ENCODE peak calls at places on chromosomes 6 and 20, in nine cellular contexts. One of them, this sample, is unnamed. For H3K9me3, the result is how much of the 10 kb centered on the place peaks cover.

GRCh38 chr6:24861934-24862333 is 63.2 kb upstream of the ARMH2 start:
- DNase-seq in CD8-positive, alpha-beta T cell: no peak
- DNase-seq in SK-N-SH: no peak
- DNase-seq in cardiac muscle cell: no peak
- DNase-seq in tibial artery: no peak
- DNase-seq in MG63: no peak
- DNase-seq in Peyer's patch: peak
- DNase-seq in K562: no peak
- DNase-seq in HAP-1: no peak
- DNase-seq in this sample: no peak

GRCh38 chr6:85642774-85643529 is at the start of gene SYNCRIP:
- DNase-seq in CD8-positive, alpha-beta T cell: peak
- DNase-seq in SK-N-SH: peak
- DNase-seq in cardiac muscle cell: peak
- DNase-seq in tibial artery: peak
- DNase-seq in MG63: peak
- DNase-seq in Peyer's patch: peak
- DNase-seq in K562: peak
- DNase-seq in HAP-1: peak
- DNase-seq in this sample: peak

GRCh38 chr6:113450061-113450465 is 407.1 kb upstream of the MARCKS start:
- DNase-seq in CD8-positive, alpha-beta T cell: no peak
- DNase-seq in SK-N-SH: no peak
- DNase-seq in cardiac muscle cell: peak
- DNase-seq in tibial artery: no peak
- DNase-seq in MG63: no peak
- DNase-seq in Peyer's patch: no peak
- DNase-seq in K562: no peak
- DNase-seq in HAP-1: no peak
- DNase-seq in this sample: no peak

GRCh38 chr6:142329486-142330113 is 27.8 kb downstream of the ADGRG6 start:
- DNase-seq in CD8-positive, alpha-beta T cell: no peak
- DNase-seq in SK-N-SH: no peak
- DNase-seq in cardiac muscle cell: no peak
- DNase-seq in tibial artery: no peak
- DNase-seq in MG63: no peak
- DNase-seq in Peyer's patch: no peak
- DNase-seq in K562: no peak
- DNase-seq in HAP-1: peak
- DNase-seq in this sample: no peak

GRCh38 chr6:151142676-151143075 is 97.1 kb upstream of the AKAP12 start:
- DNase-seq in CD8-positive, alpha-beta T cell: no peak
- DNase-seq in SK-N-SH: no peak
- DNase-seq in cardiac muscle cell: no peak
- DNase-seq in tibial artery: no peak
- DNase-seq in MG63: no peak
- DNase-seq in Peyer's patch: no peak
- DNase-seq in K562: no peak
- DNase-seq in HAP-1: no peak
- DNase-seq in this sample: no peak

GRCh38 chr6:106339334-106340029 is 13.9 kb upstream of the ATG5 start:
- DNase-seq in CD8-positive, alpha-beta T cell: peak
- DNase-seq in SK-N-SH: peak
- DNase-seq in cardiac muscle cell: peak
- DNase-seq in tibial artery: no peak
- DNase-seq in MG63: peak
- DNase-seq in Peyer's patch: peak
- DNase-seq in K562: peak
- DNase-seq in HAP-1: peak
- DNase-seq in this sample: no peak

GRCh38 chr6:35833534-35833933 is 28.4 kb downstream of the LHFPL5 start:
- DNase-seq in CD8-positive, alpha-beta T cell: no peak
- DNase-seq in SK-N-SH: no peak
- DNase-seq in cardiac muscle cell: no peak
- DNase-seq in tibial artery: no peak
- DNase-seq in MG63: no peak
- DNase-seq in Peyer's patch: no peak
- DNase-seq in K562: peak
- DNase-seq in HAP-1: no peak
- DNase-seq in this sample: no peak

GRCh38 chr6:26468829-26469228 is 11.1 kb downstream of the BTN2A1 start:
- DNase-seq in CD8-positive, alpha-beta T cell: no peak
- DNase-seq in SK-N-SH: no peak
- DNase-seq in cardiac muscle cell: no peak
- DNase-seq in tibial artery: no peak
- DNase-seq in MG63: no peak
- DNase-seq in Peyer's patch: no peak
- DNase-seq in K562: no peak
- DNase-seq in HAP-1: no peak
- DNase-seq in this sample: no peak

GRCh38 chr6:17610835-17611234 is 10.7 kb downstream of the FAM8A1 start:
- DNase-seq in CD8-positive, alpha-beta T cell: no peak
- DNase-seq in SK-N-SH: no peak
- DNase-seq in cardiac muscle cell: no peak
- DNase-seq in tibial artery: no peak
- DNase-seq in MG63: no peak
- DNase-seq in Peyer's patch: no peak
- DNase-seq in K562: no peak
- DNase-seq in HAP-1: no peak
- DNase-seq in this sample: no peak

GRCh38 chr6:36098253-36098919 is 31.9 kb upstream of the MAPK13 start:
- DNase-seq in CD8-positive, alpha-beta T cell: no peak
- DNase-seq in SK-N-SH: no peak
- DNase-seq in cardiac muscle cell: no peak
- DNase-seq in tibial artery: no peak
- DNase-seq in MG63: no peak
- DNase-seq in Peyer's patch: no peak
- DNase-seq in K562: no peak
- DNase-seq in HAP-1: no peak
- DNase-seq in this sample: no peak

GRCh38 chr20:51184289-51184688 is 161.4 kb upstream of the KCNG1 start:
- DNase-seq in CD8-positive, alpha-beta T cell: no peak
- DNase-seq in SK-N-SH: no peak
- DNase-seq in cardiac muscle cell: no peak
- DNase-seq in tibial artery: no peak
- DNase-seq in MG63: peak
- DNase-seq in Peyer's patch: no peak
- DNase-seq in K562: no peak
- DNase-seq in HAP-1: no peak
- DNase-seq in this sample: no peak

GRCh38 chr6:109526905-109527628 is 44.0 kb upstream of the ZBTB24 start:
- DNase-seq in CD8-positive, alpha-beta T cell: peak
- DNase-seq in SK-N-SH: peak
- DNase-seq in cardiac muscle cell: peak
- DNase-seq in tibial artery: no peak
- DNase-seq in MG63: peak
- DNase-seq in Peyer's patch: peak
- DNase-seq in K562: peak
- DNase-seq in HAP-1: peak
- DNase-seq in this sample: no peak

GRCh38 chr20:56200456-56200855 is 48.1 kb upstream of the MC3R start:
- DNase-seq in CD8-positive, alpha-beta T cell: no peak
- DNase-seq in SK-N-SH: no peak
- DNase-seq in cardiac muscle cell: no peak
- DNase-seq in tibial artery: no peak
- DNase-seq in MG63: no peak
- DNase-seq in Peyer's patch: no peak
- DNase-seq in K562: peak
- DNase-seq in HAP-1: no peak
- DNase-seq in this sample: no peak
- H3K9me3 ChIP-seq in CD8-positive, alpha-beta T cell: under half
- H3K9me3 ChIP-seq in SK-N-SH: under half
- H3K9me3 ChIP-seq in cardiac muscle cell: under half
- H3K9me3 ChIP-seq in tibial artery: under half
- H3K9me3 ChIP-seq in MG63: under half
- H3K9me3 ChIP-seq in Peyer's patch: under half
- H3K9me3 ChIP-seq in K562: under half
- H3K9me3 ChIP-seq in HAP-1: under half
- H3K9me3 ChIP-seq in this sample: under half

GRCh38 chr6:161374971-161375873 is 101.4 kb upstream of the AGPAT4 start:
- DNase-seq in CD8-positive, alpha-beta T cell: no peak
- DNase-seq in SK-N-SH: peak
- DNase-seq in cardiac muscle cell: peak
- DNase-seq in tibial artery: peak
- DNase-seq in MG63: peak
- DNase-seq in Peyer's patch: no peak
- DNase-seq in K562: peak
- DNase-seq in HAP-1: no peak
- DNase-seq in this sample: no peak
- H3K9me3 ChIP-seq in CD8-positive, alpha-beta T cell: under half
- H3K9me3 ChIP-seq in SK-N-SH: under half
- H3K9me3 ChIP-seq in cardiac muscle cell: under half
- H3K9me3 ChIP-seq in tibial artery: under half
- H3K9me3 ChIP-seq in MG63: under half
- H3K9me3 ChIP-seq in Peyer's patch: under half
- H3K9me3 ChIP-seq in K562: under half
- H3K9me3 ChIP-seq in HAP-1: under half
- H3K9me3 ChIP-seq in this sample: under half

DNA sequence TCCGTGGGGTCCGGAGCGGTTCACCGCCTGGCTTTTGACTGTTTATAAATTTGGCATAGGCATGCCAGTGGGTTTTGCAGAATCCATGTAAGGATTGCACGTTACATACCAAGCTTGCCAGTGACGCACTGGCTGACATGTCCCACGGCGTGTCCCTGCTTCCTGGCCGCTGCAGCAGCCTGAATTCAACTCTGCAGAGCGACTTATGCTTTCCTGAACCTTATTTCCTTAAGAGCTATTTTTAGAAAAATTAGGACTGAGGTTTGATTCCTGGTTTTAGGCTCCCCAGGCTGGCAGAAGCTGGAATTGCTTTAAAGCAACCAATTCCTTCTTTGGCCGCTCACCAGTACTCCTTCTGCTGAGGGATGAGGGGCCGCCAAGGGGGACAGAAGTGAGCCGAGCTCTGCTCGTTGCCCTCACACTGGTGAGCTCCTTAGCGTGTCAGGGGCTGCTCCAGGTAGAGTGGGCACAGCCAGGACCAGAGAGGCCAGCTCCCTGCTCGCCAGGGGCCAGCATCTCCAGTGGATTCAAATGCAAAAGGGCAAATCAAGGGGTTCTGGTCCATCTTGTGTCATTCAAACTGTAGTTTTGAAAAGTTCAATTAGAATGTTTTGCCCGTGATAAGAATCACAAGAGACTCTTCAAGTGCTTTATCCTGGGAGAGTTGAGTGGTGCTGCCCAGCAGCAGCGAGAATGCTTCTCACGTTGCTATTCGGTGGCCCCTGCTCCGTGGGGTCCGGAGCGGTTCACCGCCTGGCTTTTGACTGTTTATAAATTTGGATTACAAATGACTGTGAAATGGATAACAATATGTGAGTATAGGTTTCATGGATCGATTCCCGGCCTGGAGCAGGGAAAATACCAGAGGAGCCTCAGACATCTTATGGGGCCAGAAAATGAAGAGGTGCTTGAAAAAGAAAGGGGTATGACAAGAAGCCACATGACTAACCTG is 17.5 kb upstream of the IRF4 start:
- DNase-seq in CD8-positive, alpha-beta T cell: no peak
- DNase-seq in SK-N-SH: no peak
- DNase-seq in cardiac muscle cell: peak
- DNase-seq in tibial artery: peak
- DNase-seq in MG63: no peak
- DNase-seq in Peyer's patch: no peak
- DNase-seq in K562: no peak
- DNase-seq in HAP-1: no peak
- DNase-seq in this sample: no peak
- H3K9me3 ChIP-seq in CD8-positive, alpha-beta T cell: under half
- H3K9me3 ChIP-seq in SK-N-SH: under half
- H3K9me3 ChIP-seq in cardiac muscle cell: under half
- H3K9me3 ChIP-seq in tibial artery: under half
- H3K9me3 ChIP-seq in MG63: under half
- H3K9me3 ChIP-seq in Peyer's patch: under half
- H3K9me3 ChIP-seq in K562: under half
- H3K9me3 ChIP-seq in HAP-1: under half
- H3K9me3 ChIP-seq in this sample: under half

GRCh38 chr6:157650801-157651200 is 172.2 kb upstream of the SNX9 start:
- DNase-seq in CD8-positive, alpha-beta T cell: no peak
- DNase-seq in SK-N-SH: no peak
- DNase-seq in cardiac muscle cell: no peak
- DNase-seq in tibial artery: peak
- DNase-seq in MG63: no peak
- DNase-seq in Peyer's patch: no peak
- DNase-seq in K562: no peak
- DNase-seq in HAP-1: no peak
- DNase-seq in this sample: no peak

GRCh38 chr6:157650261-157650640 is 172.8 kb upstream of the SNX9 start:
- DNase-seq in CD8-positive, alpha-beta T cell: no peak
- DNase-seq in SK-N-SH: peak
- DNase-seq in cardiac muscle cell: no peak
- DNase-seq in tibial artery: peak
- DNase-seq in MG63: no peak
- DNase-seq in Peyer's patch: no peak
- DNase-seq in K562: no peak
- DNase-seq in HAP-1: no peak
- DNase-seq in this sample: no peak

GRCh38 chr6:157648561-157648960 is 174.5 kb upstream of the SNX9 start:
- DNase-seq in CD8-positive, alpha-beta T cell: no peak
- DNase-seq in SK-N-SH: no peak
- DNase-seq in cardiac muscle cell: no peak
- DNase-seq in tibial artery: peak
- DNase-seq in MG63: no peak
- DNase-seq in Peyer's patch: no peak
- DNase-seq in K562: no peak
- DNase-seq in HAP-1: no peak
- DNase-seq in this sample: no peak

GRCh38 chr6:157647261-157647915 is 175.7 kb upstream of the SNX9 start:
- DNase-seq in CD8-positive, alpha-beta T cell: no peak
- DNase-seq in SK-N-SH: no peak
- DNase-seq in cardiac muscle cell: no peak
- DNase-seq in tibial artery: peak
- DNase-seq in MG63: no peak
- DNase-seq in Peyer's patch: no peak
- DNase-seq in K562: no peak
- DNase-seq in HAP-1: no peak
- DNase-seq in this sample: no peak

DNA sequence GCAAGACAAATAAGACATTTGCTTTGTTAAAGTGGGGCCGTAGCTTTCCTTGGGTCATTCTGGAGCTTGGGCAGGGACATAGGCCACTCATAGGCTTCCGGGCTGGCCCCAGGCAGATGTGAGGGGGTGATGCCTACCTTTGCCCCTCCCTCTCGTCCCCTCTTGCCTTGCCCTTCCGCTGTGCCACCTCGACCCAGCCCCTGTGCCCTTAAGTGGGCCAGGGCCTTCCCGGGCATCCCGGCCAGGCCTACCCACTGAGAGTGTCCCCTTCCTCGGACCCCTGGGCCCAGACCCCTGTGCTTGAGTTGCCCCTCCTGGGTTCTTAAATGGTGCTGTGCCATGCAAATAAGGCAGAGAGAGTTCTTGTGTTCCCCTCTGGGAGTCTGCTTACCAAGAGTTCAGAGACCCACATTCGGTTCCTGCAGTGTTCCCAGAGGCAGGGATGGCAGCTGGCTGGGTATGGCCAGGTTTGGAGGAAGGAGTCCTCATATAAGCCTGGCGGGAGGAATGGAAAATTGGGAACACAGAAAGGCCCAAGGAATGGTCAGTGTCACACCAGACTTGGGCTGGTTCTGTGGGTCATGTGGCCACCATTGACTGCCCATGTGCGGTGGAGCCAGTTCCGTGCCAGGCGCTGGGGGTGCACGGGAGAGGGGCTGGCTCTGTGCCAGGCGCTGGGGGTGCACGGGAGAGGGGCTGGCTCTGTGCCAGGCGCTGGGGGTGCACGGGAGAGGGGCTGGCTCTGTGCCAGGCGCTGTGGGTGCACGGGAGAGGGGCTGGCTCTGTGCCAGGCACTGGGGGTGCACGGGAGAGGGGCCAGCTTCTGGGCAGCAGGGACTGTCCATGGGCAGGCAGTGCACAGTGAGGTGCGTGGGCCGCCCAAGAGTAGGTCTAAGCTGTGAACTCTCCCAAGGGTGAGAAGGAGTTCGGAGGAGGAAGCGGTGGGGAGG is 173.5 kb upstream of the SNX9 start:
- DNase-seq in CD8-positive, alpha-beta T cell: no peak
- DNase-seq in SK-N-SH: peak
- DNase-seq in cardiac muscle cell: no peak
- DNase-seq in tibial artery: peak
- DNase-seq in MG63: no peak
- DNase-seq in Peyer's patch: no peak
- DNase-seq in K562: no peak
- DNase-seq in HAP-1: no peak
- DNase-seq in this sample: no peak
- H3K9me3 ChIP-seq in CD8-positive, alpha-beta T cell: under half
- H3K9me3 ChIP-seq in SK-N-SH: under half
- H3K9me3 ChIP-seq in cardiac muscle cell: under half
- H3K9me3 ChIP-seq in tibial artery: under half
- H3K9me3 ChIP-seq in MG63: under half
- H3K9me3 ChIP-seq in Peyer's patch: under half
- H3K9me3 ChIP-seq in K562: under half
- H3K9me3 ChIP-seq in HAP-1: under half
- H3K9me3 ChIP-seq in this sample: under half

This sample was measured in T-helper 17 cell.